ENCODE peak calls at places on chromosomes 13 and 19, in seven cellular contexts. T, A, O, C, B, G and V are unnamed samples.

GRCh38 chr13:71864094-71864980 is 2.7 kb downstream of the DACH1 start:
- DNase-seq in A (no peak), C (peak; percentile 33), T (peak; percentile 75), G (peak; percentile 16), O (no peak), B (peak; percentile 64), V (peak; percentile 67)

GRCh38 chr13:105908581-105908980 is 626.9 kb downstream of the EFNB2 start:
- DNase-seq in T (no peak), C (no peak), B (no peak), A (no peak), G (peak; percentile 9), O (peak; percentile 29), V (no peak)

GRCh38 chr13:23579886-23580706 is 9.9 kb downstream of the TNFRSF19 start:
- DNase-seq in A (no peak), C (no peak), G (no peak), B (no peak), O (no peak), T (no peak), V (no peak)

GRCh38 chr13:47875206-47875605 is 125.9 kb downstream of the SUCLA2 start:
- DNase-seq in C (no peak), T (no peak), A (no peak), B (no peak), G (no peak), O (no peak), V (no peak)

GRCh38 chr19:47587295-47587694 is 14.3 kb upstream of the ZNF541 start:
- DNase-seq in G (no peak), C (no peak), A (no peak), O (peak; percentile 39), B (no peak), T (peak; percentile 26), V (no peak)

GRCh38 chr13:109026266-109026665 is 396.9 kb downstream of the MYO16 start:
- DNase-seq in G (no peak), B (peak; percentile 24), O (no peak), A (no peak), T (no peak), C (no peak), V (no peak)

GRCh38 chr13:27960362-27961226 is 8.5 kb downstream of the CDX2 start:
- DNase-seq in O (no peak), C (peak; percentile 76), G (peak; percentile 65), A (no peak), B (peak; percentile 82), T (no peak), V (peak; percentile 76)

GRCh38 chr13:46609052-46609451 is 56.1 kb downstream of the LRCH1 start:
- DNase-seq in T (no peak), A (no peak), G (no peak), O (no peak), B (no peak), C (no peak), V (no peak)

GRCh38 chr13:44842158-44842557 is 147.1 kb downstream of the NUFIP1 start:
- DNase-seq in T (no peak), C (no peak), B (no peak), A (no peak), O (peak; percentile 34), G (no peak), V (no peak)

GRCh38 chr13:37598572-37598971 is at the start of gene POSTN:
- DNase-seq in A (no peak), G (no peak), O (no peak), B (no peak), T (no peak), C (no peak), V (no peak)

GRCh38 chr13:25864116-25864515 is 187.7 kb downstream of the SHISA2 start:
- DNase-seq in A (no peak), T (no peak), B (no peak), C (no peak), O (no peak), G (no peak), V (no peak)

GRCh38 chr19:46931197-46931596 is 70.4 kb downstream of the ARHGAP35 start:
- DNase-seq in B (no peak), C (no peak), O (no peak), G (no peak), A (no peak), T (no peak), V (no peak)

GRCh38 chr19:35446194-35446593 is 1.9 kb upstream of the FFAR2 start:
- DNase-seq in C (no peak), T (no peak), O (no peak), B (no peak), G (no peak), A (no peak), V (no peak)

GRCh38 chr19:54164369-54165068 is 5.0 kb upstream of the LENG1 start:
- DNase-seq in T (peak; percentile 81), A (no peak), O (no peak), G (peak; percentile 83), C (peak; percentile 49), B (peak; percentile 94), V (no peak)

GRCh38 chr19:18208098-18208951 is 4.5 kb upstream of the RAB3A start:
- DNase-seq in B (no peak), G (peak; percentile 74), O (peak; percentile 86), C (no peak), A (no peak), T (peak; percentile 47), V (no peak)

GRCh38 chr19:42309686-42310085 is 3.4 kb upstream of the TMEM145 start:
- DNase-seq in A (no peak), C (no peak), B (no peak), O (no peak), T (no peak), G (no peak), V (no peak)

GRCh38 chr13:30133976-30134375 is 173.4 kb downstream of the KATNAL1 start:
- DNase-seq in O (no peak), C (no peak), G (no peak), B (no peak), T (no peak), A (no peak), V (no peak)

GRCh38 chr19:55085923-55086715 is 10.4 kb downstream of the EPS8L1 start:
- DNase-seq in O (no peak), B (no peak), G (no peak), T (peak; percentile 14), A (no peak), C (no peak), V (no peak)

GRCh38 chr19:10256551-10256950 is 4.5 kb downstream of the MRPL4 start:
- DNase-seq in O (no peak), C (no peak), G (no peak), B (no peak), T (no peak), A (no peak), V (no peak)

GRCh38 chr13:51229141-51229540 is 6.9 kb downstream of the FAM124A start:
- DNase-seq in B (no peak), T (no peak), O (no peak), A (no peak), G (no peak), C (no peak), V (no peak)

GRCh38 chr13:24649685-24650038 is 30.5 kb upstream of the ATP12A start:
- DNase-seq in A (no peak), T (no peak), C (no peak), B (no peak), O (no peak), G (no peak), V (no peak)

GRCh38 chr13:101529419-101529818 is 76.9 kb downstream of the ITGBL1 start:
- DNase-seq in B (no peak), G (peak; percentile 5), C (no peak), A (peak; percentile 61), T (no peak), O (peak; percentile 95), V (no peak)

GRCh38 chr19:17654993-17655392 is 33.2 kb downstream of the UNC13A start:
- DNase-seq in A (no peak), C (no peak), T (no peak), G (peak; percentile 27), B (no peak), O (no peak), V (no peak)

GRCh38 chr19:40614595-40615411 is 13.6 kb downstream of the LTBP4 start:
- DNase-seq in C (no peak), G (peak; percentile 97), A (peak; percentile 92), B (peak; percentile 95), T (peak; percentile 90), O (no peak), V (no peak)

GRCh38 chr13:35992964-35993363 is 138.2 kb downstream of the DCLK1 start:
- DNase-seq in T (no peak), A (no peak), G (no peak), O (no peak), B (no peak), C (no peak), V (no peak)

GRCh38 chr13:112575680-112576079 is 12.3 kb downstream of the TUBGCP3 start:
- DNase-seq in T (no peak), A (no peak), G (no peak), B (peak; percentile 28), O (no peak), C (no peak), V (no peak)

GRCh38 chr19:41403181-41403970 is 5.8 kb downstream of the BCKDHA start:
- DNase-seq in T (no peak), A (no peak), O (no peak), C (no peak), B (no peak), G (no peak), V (no peak)

GRCh38 chr13:94712812-94713555 is 639 bp upstream of the SOX21 start:
- DNase-seq in B (peak; percentile 60), A (no peak), O (peak; percentile 13), C (peak; percentile 82), T (no peak), G (no peak), V (no peak)

GRCh38 chr19:14505488-14506239 is 9.7 kb upstream of the GIPC1 start:
- DNase-seq in B (peak; percentile 94), A (peak; percentile 54), T (no peak), O (peak; percentile 58), C (peak; percentile 56), G (peak; percentile 85), V (peak; percentile 70)

GRCh38 chr13:29129616-29130015 is 309.5 kb downstream of the MTUS2 start:
- DNase-seq in A (no peak), G (no peak), O (no peak), C (no peak), T (no peak), B (no peak), V (no peak)